ENCODE peak calls at places on chromosomes 6 and 20, in ten cellular contexts. Q, A, E, W, J, C, O, G, Z and B are unnamed samples.

GRCh38 chr6:46035242-46035641 is 19.6 kb upstream of the CLIC5 start:
- DNase-seq in Q (no peak), A (no peak), E (no peak), W (no peak), J (no peak), C (no peak), O (no peak), G (no peak), Z (no peak), B (no peak)

GRCh38 chr6:4931530-4932505 is 72.0 kb downstream of the RPP40 start:
- DNase-seq in Q (no peak), A (no peak), E (no peak), W (peak), J (no peak), C (no peak), O (no peak), G (no peak), Z (peak), B (no peak)

GRCh38 chr6:158010591-158011477 is 29.2 kb downstream of the SYNJ2 start:
- DNase-seq in Q (no peak), A (no peak), E (no peak), W (no peak), J (no peak), C (no peak), O (no peak), G (no peak), Z (no peak), B (no peak)

GRCh38 chr6:89566011-89566775 is 72.4 kb downstream of the LYRM2 start:
- DNase-seq in Q (no peak), A (no peak), E (no peak), W (no peak), J (no peak), C (no peak), O (no peak), G (no peak), Z (no peak), B (no peak)

GRCh38 chr20:17542993-17543412 is 11.8 kb upstream of the BFSP1 start:
- DNase-seq in Q (peak), A (no peak), E (peak), W (peak), J (peak), C (no peak), O (peak), G (no peak), Z (peak), B (peak)

GRCh38 chr20:23180451-23180921 is 94.4 kb upstream of the CD93 start:
- DNase-seq in Q (no peak), A (no peak), E (no peak), W (no peak), J (no peak), C (no peak), O (no peak), G (no peak), Z (no peak), B (no peak)

GRCh38 chr20:41411458-41411857 is 44.8 kb upstream of the EMILIN3 start:
- DNase-seq in Q (peak), A (no peak), E (peak), W (peak), J (peak), C (no peak), O (peak), G (peak), Z (peak), B (no peak)

GRCh38 chr6:15962449-15962764 is 166.5 kb upstream of the MYLIP start:
- DNase-seq in Q (peak), A (no peak), E (peak), W (peak), J (peak), C (no peak), O (peak), G (peak), Z (peak), B (peak)

GRCh38 chr6:42569102-42570028 is 5.5 kb downstream of the UBR2 start:
- DNase-seq in Q (peak), A (no peak), E (peak), W (peak), J (peak), C (peak), O (peak), G (peak), Z (peak), B (peak)

GRCh38 chr20:42218566-42218965 is 600.4 kb upstream of the CHD6 start:
- DNase-seq in Q (no peak), A (no peak), E (no peak), W (no peak), J (no peak), C (no peak), O (no peak), G (no peak), Z (no peak), B (no peak)

GRCh38 chr6:147043994-147044477 is 160.2 kb upstream of the STXBP5 start:
- DNase-seq in Q (peak), A (no peak), E (peak), W (peak), J (peak), C (no peak), O (peak), G (no peak), Z (no peak), B (no peak)

GRCh38 chr6:25232478-25232877 is 46.7 kb upstream of the CARMIL1 start:
- DNase-seq in Q (peak), A (no peak), E (peak), W (peak), J (peak), C (no peak), O (no peak), G (no peak), Z (no peak), B (no peak)

GRCh38 chr20:49426395-49426794 is 56.1 kb downstream of the KCNB1 start:
- DNase-seq in Q (no peak), A (no peak), E (no peak), W (no peak), J (no peak), C (no peak), O (no peak), G (no peak), Z (no peak), B (no peak)

GRCh38 chr6:112980676-112981075 is 633.5 kb downstream of the RFPL4B start:
- DNase-seq in Q (no peak), A (no peak), E (no peak), W (no peak), J (no peak), C (no peak), O (no peak), G (no peak), Z (no peak), B (no peak)

GRCh38 chr6:33958208-33958862 is 154.5 kb upstream of the MLN start:
- DNase-seq in Q (no peak), A (no peak), E (no peak), W (no peak), J (no peak), C (no peak), O (no peak), G (no peak), Z (no peak), B (no peak)

GRCh38 chr20:1313236-1313964 is 15.5 kb downstream of the SDCBP2 start:
- DNase-seq in Q (peak), A (peak), E (peak), W (peak), J (peak), C (no peak), O (peak), G (peak), Z (peak), B (peak)

GRCh38 chr6:32087574-32088486 is 21.3 kb downstream of the TNXB start:
- DNase-seq in Q (peak), A (peak), E (peak), W (peak), J (peak), C (peak), O (peak), G (peak), Z (peak), B (no peak)

GRCh38 chr6:112760831-112761230 is 413.7 kb downstream of the RFPL4B start:
- DNase-seq in Q (peak), A (no peak), E (peak), W (peak), J (no peak), C (no peak), O (peak), G (no peak), Z (no peak), B (no peak)

GRCh38 chr6:39887692-39888450 is 46.4 kb downstream of the MOCS1 start:
- DNase-seq in Q (peak), A (no peak), E (peak), W (peak), J (peak), C (peak), O (peak), G (no peak), Z (peak), B (peak)

GRCh38 chr6:168636147-168636982 is 195.4 kb downstream of the SMOC2 start:
- DNase-seq in Q (no peak), A (no peak), E (no peak), W (no peak), J (no peak), C (no peak), O (no peak), G (no peak), Z (no peak), B (no peak)

GRCh38 chr6:41682497-41682961 is 44.3 kb downstream of the MDFI start:
- DNase-seq in Q (no peak), A (no peak), E (no peak), W (no peak), J (peak), C (no peak), O (no peak), G (peak), Z (no peak), B (no peak)

GRCh38 chr20:47318596-47319516 is 37.6 kb downstream of the ZMYND8 start:
- DNase-seq in Q (peak), A (peak), E (peak), W (peak), J (peak), C (no peak), O (peak), G (no peak), Z (peak), B (no peak)

GRCh38 chr6:16237242-16237641 is 1.1 kb upstream of the GMPR start:
- DNase-seq in Q (no peak), A (no peak), E (no peak), W (no peak), J (no peak), C (no peak), O (no peak), G (no peak), Z (no peak), B (no peak)

GRCh38 chr6:108113557-108114519 is 39.3 kb upstream of the OSTM1 start:
- DNase-seq in Q (peak), A (peak), E (peak), W (peak), J (peak), C (peak), O (peak), G (peak), Z (peak), B (peak)

GRCh38 chr20:63068711-63069367 is 62.1 kb upstream of the BHLHE23 start:
- DNase-seq in Q (no peak), A (peak), E (no peak), W (no peak), J (no peak), C (no peak), O (no peak), G (no peak), Z (no peak), B (no peak)

GRCh38 chr6:12324096-12324495 is 33.9 kb downstream of the EDN1 start:
- DNase-seq in Q (peak), A (no peak), E (peak), W (peak), J (peak), C (no peak), O (peak), G (no peak), Z (peak), B (peak)

GRCh38 chr6:94894300-94894699 is 683.0 kb upstream of the MANEA start:
- DNase-seq in Q (no peak), A (no peak), E (no peak), W (no peak), J (no peak), C (no peak), O (no peak), G (no peak), Z (no peak), B (no peak)

GRCh38 chr20:37615507-37616425 is 78.1 kb upstream of the CTNNBL1 start:
- DNase-seq in Q (peak), A (no peak), E (peak), W (peak), J (peak), C (no peak), O (no peak), G (peak), Z (no peak), B (peak)

GRCh38 chr6:72084992-72085569 is 198.7 kb downstream of the RIMS1 start:
- DNase-seq in Q (peak), A (no peak), E (peak), W (peak), J (peak), C (no peak), O (peak), G (peak), Z (peak), B (peak)

GRCh38 chr6:10725716-10726115 is 2.8 kb downstream of the TMEM14C start:
- DNase-seq in Q (no peak), A (no peak), E (no peak), W (no peak), J (no peak), C (no peak), O (no peak), G (no peak), Z (no peak), B (no peak)

GRCh38 chr20:54459279-54459678 is 16.1 kb upstream of the DOK5 start:
- DNase-seq in Q (no peak), A (no peak), E (no peak), W (no peak), J (no peak), C (no peak), O (no peak), G (no peak), Z (no peak), B (no peak)

GRCh38 chr6:111871725-111872520 is 1.3 kb downstream of the FYN start:
- DNase-seq in Q (peak), A (no peak), E (peak), W (peak), J (peak), C (no peak), O (peak), G (peak), Z (peak), B (no peak)

GRCh38 chr20:62056377-62056776 is 9.3 kb downstream of the TAF4 start:
- DNase-seq in Q (no peak), A (no peak), E (no peak), W (no peak), J (no peak), C (no peak), O (no peak), G (no peak), Z (no peak), B (no peak)

GRCh38 chr6:81465859-81466258 is 286.6 kb downstream of the TENT5A start:
- DNase-seq in Q (peak), A (no peak), E (peak), W (peak), J (peak), C (no peak), O (peak), G (peak), Z (peak), B (no peak)

GRCh38 chr6:30483677-30484279 is 5.5 kb upstream of the HLA-E start:
- DNase-seq in Q (peak), A (no peak), E (peak), W (peak), J (peak), C (no peak), O (peak), G (peak), Z (peak), B (peak)

GRCh38 chr6:34465551-34466241 is at the start of gene PACSIN1:
- DNase-seq in Q (no peak), A (no peak), E (peak), W (peak), J (no peak), C (no peak), O (no peak), G (no peak), Z (peak), B (no peak)

GRCh38 chr6:12296255-12296573 is 6.1 kb downstream of the EDN1 start:
- DNase-seq in Q (peak), A (no peak), E (peak), W (peak), J (peak), C (peak), O (peak), G (no peak), Z (peak), B (peak)

GRCh38 chr6:158374020-158374419 is 61.8 kb downstream of the TULP4 start:
- DNase-seq in Q (no peak), A (no peak), E (peak), W (no peak), J (no peak), C (no peak), O (peak), G (no peak), Z (peak), B (no peak)

GRCh38 chr20:38200646-38201045 is 35.6 kb upstream of the TGM2 start:
- DNase-seq in Q (no peak), A (peak), E (no peak), W (no peak), J (no peak), C (no peak), O (no peak), G (no peak), Z (no peak), B (no peak)

GRCh38 chr6:52636830-52637229 is 34.1 kb upstream of the TMEM14A start:
- DNase-seq in Q (no peak), A (no peak), E (no peak), W (no peak), J (no peak), C (no peak), O (no peak), G (no peak), Z (no peak), B (no peak)
- TF ChIP-seq CTCF in Q (no peak), A (no peak), E (no peak), W (no peak), J (no peak), C (no peak), O (no peak), G (no peak), Z (no peak), B (no peak)

GRCh38 chr6:37261198-37261597 is 3.3 kb upstream of the TMEM217 start:
- DNase-seq in Q (no peak), A (peak), E (no peak), W (no peak), J (no peak), C (no peak), O (no peak), G (no peak), Z (no peak), B (no peak)
- H3K4me3 ChIP-seq in Q (no peak), A (no peak), E (no peak), W (no peak), J (no peak), C (no peak), O (no peak), G (no peak), Z (no peak), B (no peak)

GRCh38 chr20:25481235-25481917 is 73.9 kb downstream of the GINS1 start:
- DNase-seq in Q (no peak), A (no peak), E (no peak), W (no peak), J (no peak), C (no peak), O (no peak), G (no peak), Z (no peak), B (no peak)

GRCh38 chr20:25483431-25484132 is 76.1 kb downstream of the GINS1 start:
- DNase-seq in Q (no peak), A (no peak), E (no peak), W (no peak), J (no peak), C (no peak), O (no peak), G (no peak), Z (no peak), B (no peak)

GRCh38 chr20:25480156-25480555 is 72.7 kb downstream of the GINS1 start:
- DNase-seq in Q (no peak), A (no peak), E (no peak), W (no peak), J (no peak), C (no peak), O (no peak), G (no peak), Z (no peak), B (no peak)

GRCh38 chr20:25480797-25481196 is 73.3 kb downstream of the GINS1 start:
- DNase-seq in Q (no peak), A (no peak), E (no peak), W (no peak), J (no peak), C (no peak), O (no peak), G (no peak), Z (no peak), B (no peak)

GRCh38 chr20:25481918-25482253 is 74.4 kb downstream of the GINS1 start:
- DNase-seq in Q (no peak), A (no peak), E (no peak), W (no peak), J (no peak), C (no peak), O (no peak), G (no peak), Z (no peak), B (no peak)
- TF ChIP-seq CTCF in Q (no peak), A (no peak), E (no peak), W (no peak), J (no peak), C (no peak), O (no peak), G (no peak), Z (no peak), B (no peak)

DNA sequence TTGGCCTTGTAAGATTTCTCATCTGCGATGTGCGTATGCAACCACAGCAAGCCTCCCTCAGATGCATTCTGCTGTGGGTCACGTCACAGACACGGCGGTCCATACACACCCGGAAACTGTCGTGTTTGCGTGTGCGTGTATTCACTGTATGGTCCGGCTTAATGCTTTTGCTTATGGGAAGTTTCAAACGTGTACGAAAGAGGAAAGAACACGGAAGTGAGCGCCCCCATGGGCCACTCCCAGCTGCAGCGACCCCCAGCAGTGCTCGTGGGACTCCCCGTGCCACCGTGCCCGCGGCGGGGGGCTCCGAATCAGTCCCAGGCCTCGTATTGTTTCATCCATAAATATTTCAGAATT is 10.2 kb downstream of the DLL1 start:
- DNase-seq in Q (no peak), A (no peak), E (no peak), W (no peak), J (no peak), C (no peak), O (no peak), G (no peak), Z (no peak), B (no peak)
- H3K4me3 ChIP-seq in Q (peak), A (peak), E (peak), W (peak), J (no peak), C (peak), O (peak), G (no peak), Z (no peak), B (peak)

GRCh38 chr20:32439132-32439829 is 81.2 kb downstream of the ASXL1 start:
- DNase-seq in Q (peak), A (no peak), E (peak), W (peak), J (peak), C (peak), O (peak), G (no peak), Z (peak), B (peak)

GRCh38 chr20:32438331-32438858 is 80.3 kb downstream of the ASXL1 start:
- DNase-seq in Q (no peak), A (no peak), E (no peak), W (no peak), J (no peak), C (no peak), O (no peak), G (no peak), Z (no peak), B (no peak)

GRCh38 chr20:32436142-32436861 is 78.2 kb downstream of the ASXL1 start:
- DNase-seq in Q (no peak), A (no peak), E (no peak), W (no peak), J (no peak), C (no peak), O (no peak), G (no peak), Z (no peak), B (no peak)

GRCh38 chr20:32436968-32437367 is 78.8 kb downstream of the ASXL1 start:
- DNase-seq in Q (no peak), A (no peak), E (no peak), W (no peak), J (no peak), C (no peak), O (no peak), G (no peak), Z (no peak), B (no peak)

DNA sequence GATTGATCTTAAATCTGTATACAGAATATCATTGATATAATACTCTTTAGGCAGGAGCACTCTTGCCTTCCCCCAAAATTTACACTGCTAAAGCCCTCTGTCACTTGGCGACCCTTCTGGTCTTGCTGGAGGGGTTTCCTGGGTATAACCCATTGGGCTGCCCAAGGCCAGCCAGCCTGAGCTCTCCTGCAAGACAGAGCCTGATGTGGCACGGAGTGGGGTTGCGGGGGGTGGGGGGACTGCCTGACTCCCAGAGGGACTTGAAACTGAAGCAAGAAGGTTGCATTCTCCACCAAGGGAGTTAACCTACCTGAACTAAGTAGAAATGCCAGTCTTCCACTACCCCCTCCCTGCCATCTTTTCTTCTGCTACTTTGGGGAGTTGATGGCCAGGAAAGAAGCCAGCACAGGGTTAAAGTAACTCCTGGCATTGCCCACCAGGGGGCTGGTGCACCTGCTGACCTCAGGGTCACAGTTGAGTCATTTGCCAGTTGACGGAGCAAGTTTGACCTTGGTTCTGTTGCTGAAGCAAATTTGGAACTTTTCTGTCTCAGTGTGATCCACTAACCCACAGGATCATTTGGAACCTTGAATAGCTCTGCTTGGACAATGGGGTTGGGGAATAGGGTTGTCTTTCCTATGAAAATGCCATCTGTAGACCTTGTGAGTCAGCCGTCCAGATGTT is 79.4 kb downstream of the ASXL1 start:
- DNase-seq in Q (no peak), A (no peak), E (no peak), W (no peak), J (no peak), C (no peak), O (no peak), G (no peak), Z (no peak), B (no peak)
- TF ChIP-seq CTCF in Q (peak), A (peak), E (no peak), W (no peak), J (peak), C (peak), O (peak), G (peak), Z (peak), B (peak)